ENCODE peak calls at places on chromosomes 5 and 9, in six cellular contexts. W, Y, F, S, C and Q are unnamed samples.

GRCh38 chr9:116501871-116502270 is 185.2 kb upstream of the TRIM32 start:
- DNase-seq in S (no peak), F (no peak), C (no peak), Y (no peak), W (no peak), Q (no peak)

GRCh38 chr9:97840521-97840920 is 12.5 kb upstream of the FOXE1 start:
- DNase-seq in F (no peak), S (no peak), W (no peak), C (no peak), Y (no peak), Q (no peak)

GRCh38 chr5:9168791-9169611 is 376.9 kb downstream of the SEMA5A start:
- DNase-seq in S (no peak), W (no peak), C (no peak), Y (no peak), F (no peak), Q (no peak)

GRCh38 chr9:1005043-1005667 is 28.7 kb downstream of the DMRT3 start:
- DNase-seq in F (peak), S (peak), C (peak), Y (peak), W (no peak), Q (peak)

GRCh38 chr5:23001120-23001519 is 148.0 kb upstream of the CDH12 start:
- DNase-seq in S (no peak), W (no peak), Y (no peak), C (no peak), F (no peak), Q (no peak)

GRCh38 chr5:126600631-126601511 is at the start of gene PHAX:
- DNase-seq in C (peak), S (peak), F (peak), W (peak), Y (peak), Q (peak)

GRCh38 chr5:8807636-8808035 is 738.2 kb downstream of the SEMA5A start:
- DNase-seq in C (no peak), F (no peak), S (no peak), Y (no peak), W (no peak), Q (no peak)

GRCh38 chr9:36903541-36904435 is 130.3 kb downstream of the PAX5 start:
- DNase-seq in Y (peak), C (no peak), S (peak), W (no peak), F (peak), Q (no peak)

GRCh38 chr9:37952731-37953130 is 48.8 kb upstream of the SLC25A51 start:
- DNase-seq in S (no peak), Y (no peak), W (no peak), F (no peak), C (no peak), Q (no peak)

GRCh38 chr5:74632947-74633356 is 7.6 kb downstream of the ENC1 start:
- DNase-seq in W (no peak), C (no peak), S (no peak), F (no peak), Y (peak), Q (no peak)

GRCh38 chr5:83955916-83956315 is 235.3 kb upstream of the HAPLN1 start:
- DNase-seq in W (no peak), C (no peak), S (no peak), F (no peak), Y (no peak), Q (no peak)

GRCh38 chr9:71162136-71162535 is 40.7 kb upstream of the TRPM3 start:
- DNase-seq in F (no peak), S (no peak), W (no peak), C (no peak), Y (no peak), Q (no peak)

GRCh38 chr9:19641046-19641445 is 147.8 kb downstream of the SLC24A2 start:
- DNase-seq in W (no peak), C (no peak), F (peak), S (no peak), Y (no peak), Q (peak)

GRCh38 chr9:136026266-136026942 is 65.2 kb upstream of the UBAC1 start:
- DNase-seq in W (no peak), Y (no peak), S (no peak), C (no peak), F (no peak), Q (no peak)

GRCh38 chr9:124716795-124717194 is 54.3 kb downstream of the NR6A1 start:
- DNase-seq in W (no peak), C (no peak), S (no peak), F (no peak), Y (no peak), Q (no peak)

GRCh38 chr9:134836406-134836970 is 44.1 kb upstream of the FCN2 start:
- DNase-seq in Y (no peak), C (no peak), S (no peak), F (no peak), W (no peak), Q (no peak)

GRCh38 chr9:134834957-134835419 is 45.6 kb upstream of the FCN2 start:
- DNase-seq in Y (no peak), C (no peak), F (no peak), W (no peak), S (no peak), Q (no peak)

GRCh38 chr9:134834217-134834956 is 46.2 kb upstream of the FCN2 start:
- DNase-seq in W (no peak), Y (no peak), F (no peak), S (no peak), C (no peak), Q (no peak)

GRCh38 chr9:134835987-134836386 is 44.6 kb upstream of the FCN2 start:
- DNase-seq in S (no peak), C (no peak), F (no peak), W (no peak), Y (no peak), Q (no peak)

DNA sequence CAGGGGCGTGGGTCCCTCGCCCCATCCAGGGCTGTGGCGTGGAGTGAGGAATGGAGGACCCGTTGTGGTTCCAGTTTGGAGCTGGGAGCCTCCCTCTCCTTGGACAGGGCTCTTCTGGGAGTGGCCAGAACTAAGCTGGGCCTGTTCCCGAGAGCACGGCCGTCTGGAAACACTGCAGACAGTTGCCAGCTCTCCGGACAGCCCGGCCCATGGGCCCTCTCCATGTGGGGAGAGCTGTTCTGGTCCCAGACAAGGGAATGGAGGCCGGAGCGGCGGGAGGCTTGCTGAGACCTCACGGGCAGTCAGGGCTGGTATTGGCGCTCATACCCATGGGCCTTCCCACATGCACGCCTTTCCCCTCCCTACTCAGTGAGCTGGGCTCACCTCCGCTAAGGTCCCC is 45.2 kb upstream of the FCN2 start:
- DNase-seq in Y (no peak), S (no peak), W (no peak), C (no peak), F (no peak), Q (no peak)
- TF ChIP-seq CREB1 in Y (no peak), S (no peak), W (no peak), C (no peak), F (no peak), Q (no peak)

GRCh38 chr5:123176938-123177275 is 87.9 kb downstream of the PRDM6 start:
- DNase-seq in Y (no peak), S (no peak), C (no peak), W (no peak), F (no peak), Q (no peak)

GRCh38 chr5:123178693-123179092 is 89.7 kb downstream of the PRDM6 start:
- DNase-seq in S (no peak), C (no peak), W (no peak), Y (no peak), F (no peak), Q (no peak)

GRCh38 chr5:123180178-123180577 is 91.1 kb downstream of the PRDM6 start:
- DNase-seq in S (no peak), F (no peak), C (no peak), W (no peak), Y (no peak), Q (no peak)

GRCh38 chr5:123174916-123175481 is 86.0 kb downstream of the PRDM6 start:
- DNase-seq in C (peak), Y (no peak), F (no peak), W (no peak), S (no peak), Q (peak)

GRCh38 chr5:123176224-123176937 is 87.3 kb downstream of the PRDM6 start:
- DNase-seq in Y (no peak), W (no peak), F (no peak), C (no peak), S (no peak), Q (no peak)
- TF ChIP-seq CREB1 in Y (no peak), W (no peak), F (no peak), C (no peak), S (no peak), Q (no peak)

GRCh38 chr5:139088024-139088423 is 110.1 kb downstream of the SIL1 start:
- DNase-seq in F (no peak), C (no peak), S (no peak), W (no peak), Y (no peak), Q (no peak)
- TF ChIP-seq CREB1 in F (no peak), C (no peak), S (no peak), W (no peak), Y (no peak), Q (no peak)

GRCh38 chr5:159005062-159005461 is 94.7 kb downstream of the EBF1 start:
- DNase-seq in C (no peak), S (no peak), W (no peak), F (no peak), Y (no peak), Q (no peak)

DNA sequence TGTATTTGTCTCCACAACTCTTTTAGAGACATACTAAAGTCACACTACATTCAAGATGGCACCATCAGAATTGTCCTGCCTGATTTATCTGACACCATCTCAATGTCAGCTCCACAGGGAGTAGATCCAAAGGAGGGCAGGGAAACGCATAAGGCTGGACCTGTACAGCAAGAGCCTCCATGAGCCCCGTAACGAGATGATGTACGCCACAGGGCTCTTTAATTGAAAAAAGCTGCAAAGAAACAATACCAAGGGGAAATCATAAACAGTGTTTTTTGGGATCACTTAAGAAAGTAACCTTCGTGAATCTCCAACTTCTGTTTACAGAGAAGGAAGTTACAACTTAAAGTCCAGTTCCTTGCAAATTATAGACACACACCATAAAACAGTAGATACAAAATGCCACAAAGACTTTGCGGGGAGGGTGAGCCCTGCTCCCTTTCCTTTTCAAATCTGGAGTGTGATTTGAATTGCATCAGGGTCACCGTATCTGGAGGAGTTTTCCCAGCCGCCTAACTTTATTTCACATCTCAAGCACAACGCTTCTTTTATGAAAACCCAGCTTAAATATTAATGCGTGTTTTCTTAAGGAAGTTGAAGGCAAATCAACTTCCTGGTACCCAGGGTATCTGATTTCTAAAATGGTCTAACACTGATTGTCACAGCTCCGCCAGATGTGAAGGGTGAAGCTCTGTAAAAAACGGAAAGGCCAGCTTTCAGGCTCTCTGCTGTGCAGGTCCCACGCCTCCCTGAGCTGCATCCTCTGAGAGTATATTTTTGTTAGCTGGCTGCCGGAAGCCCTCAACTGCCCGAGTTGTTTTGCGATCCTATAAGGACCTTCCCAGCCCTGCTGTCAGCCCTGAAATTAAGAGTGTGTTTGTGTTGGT is 88.9 kb downstream of the EBF1 start:
- DNase-seq in W (no peak), Y (no peak), S (peak), C (no peak), F (no peak), Q (peak)
- TF ChIP-seq CREB1 in W (no peak), Y (no peak), S (no peak), C (no peak), F (no peak), Q (no peak)

GRCh38 chr9:114449236-114449635 is 56.0 kb downstream of the WHRN start:
- DNase-seq in S (no peak), C (no peak), Y (no peak), W (no peak), F (no peak), Q (no peak)
- TF ChIP-seq CREB1 in S (no peak), C (no peak), Y (no peak), W (no peak), F (no peak), Q (no peak)

DNA sequence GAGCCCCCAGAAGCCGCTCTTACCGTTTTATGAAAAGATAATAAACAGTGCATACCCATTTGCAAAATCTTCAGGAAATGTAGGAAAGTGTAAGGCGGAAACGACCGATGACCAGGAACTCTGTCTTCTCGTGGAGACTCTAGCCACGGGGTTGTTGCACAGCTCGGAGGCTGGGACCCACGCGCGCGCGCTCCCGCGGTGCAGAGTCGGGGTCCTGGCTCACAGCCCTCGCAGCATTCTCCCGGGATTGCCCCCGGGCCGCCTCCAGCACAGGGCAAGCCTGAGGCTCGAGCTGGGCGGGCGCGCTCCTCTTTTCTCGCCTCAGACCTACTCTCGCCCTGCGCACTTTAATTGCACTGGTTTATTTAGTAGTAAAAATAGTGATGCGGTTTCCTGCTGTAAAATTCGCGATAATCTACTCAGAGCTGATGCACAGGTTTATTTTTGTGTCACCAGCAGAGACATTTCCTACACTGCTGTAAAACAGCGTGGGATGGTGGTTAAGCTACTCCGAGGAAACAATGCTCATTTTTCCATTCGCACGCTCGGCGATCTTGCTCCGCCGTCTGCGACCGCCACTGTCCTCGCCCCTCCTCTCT is 15.5 kb downstream of the TRIM7 start:
- DNase-seq in S (no peak), W (no peak), C (no peak), F (peak), Y (no peak), Q (peak)
- TF ChIP-seq CREB1 in S (no peak), W (no peak), C (no peak), F (no peak), Y (no peak), Q (no peak)

GRCh38 chr5:17061973-17062470 is 125.9 kb upstream of the MYO10 start:
- DNase-seq in C (no peak), W (no peak), S (no peak), F (no peak), Y (no peak), Q (no peak)

GRCh38 chr5:17069995-17070405 is 133.9 kb upstream of the MYO10 start:
- DNase-seq in Y (no peak), F (peak), S (no peak), C (no peak), W (no peak), Q (no peak)

GRCh38 chr5:17065468-17065867 is 129.4 kb upstream of the MYO10 start:
- DNase-seq in F (no peak), W (no peak), C (no peak), S (no peak), Y (no peak), Q (no peak)

GRCh38 chr5:17070646-17071045 is 134.6 kb upstream of the MYO10 start:
- DNase-seq in S (no peak), F (no peak), Y (no peak), C (no peak), W (no peak), Q (no peak)

DNA sequence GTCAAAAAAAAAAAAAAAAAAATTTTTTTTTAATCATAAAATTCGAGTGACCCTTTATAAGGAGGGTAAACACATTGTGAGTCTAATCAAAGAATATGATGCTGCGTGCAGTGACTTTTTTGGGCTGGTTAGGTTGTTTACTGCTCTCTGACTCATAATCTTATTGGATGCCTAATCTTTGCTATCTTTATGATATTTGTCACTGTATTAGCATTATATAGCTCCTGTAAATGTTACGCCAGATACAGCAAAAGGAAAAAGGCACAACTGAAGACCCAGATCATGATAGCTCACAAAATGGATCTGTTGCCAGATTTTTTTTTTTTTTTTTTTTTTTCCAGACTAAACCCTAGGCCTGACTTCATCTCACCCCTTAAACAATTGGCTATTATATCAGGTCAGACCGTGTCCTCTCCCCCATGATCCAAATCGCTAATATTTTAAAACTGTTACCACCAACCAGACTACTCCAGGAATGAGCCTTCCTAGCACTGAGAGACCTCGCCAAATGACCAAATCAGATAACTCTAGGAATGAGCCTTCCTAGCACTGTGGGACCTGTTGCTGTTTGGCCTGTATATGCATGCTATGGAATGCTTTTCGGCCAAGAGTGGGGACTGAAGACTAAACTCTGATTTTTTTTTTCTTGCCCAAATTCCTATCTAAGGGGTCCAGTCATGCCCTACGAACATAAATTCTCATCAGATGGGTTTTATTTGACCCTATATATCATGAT is 131.7 kb upstream of the MYO10 start:
- DNase-seq in Y (no peak), S (no peak), F (no peak), W (no peak), C (no peak), Q (no peak)
- TF ChIP-seq CREB1 in Y (no peak), S (no peak), F (no peak), W (no peak), C (no peak), Q (no peak)

DNA sequence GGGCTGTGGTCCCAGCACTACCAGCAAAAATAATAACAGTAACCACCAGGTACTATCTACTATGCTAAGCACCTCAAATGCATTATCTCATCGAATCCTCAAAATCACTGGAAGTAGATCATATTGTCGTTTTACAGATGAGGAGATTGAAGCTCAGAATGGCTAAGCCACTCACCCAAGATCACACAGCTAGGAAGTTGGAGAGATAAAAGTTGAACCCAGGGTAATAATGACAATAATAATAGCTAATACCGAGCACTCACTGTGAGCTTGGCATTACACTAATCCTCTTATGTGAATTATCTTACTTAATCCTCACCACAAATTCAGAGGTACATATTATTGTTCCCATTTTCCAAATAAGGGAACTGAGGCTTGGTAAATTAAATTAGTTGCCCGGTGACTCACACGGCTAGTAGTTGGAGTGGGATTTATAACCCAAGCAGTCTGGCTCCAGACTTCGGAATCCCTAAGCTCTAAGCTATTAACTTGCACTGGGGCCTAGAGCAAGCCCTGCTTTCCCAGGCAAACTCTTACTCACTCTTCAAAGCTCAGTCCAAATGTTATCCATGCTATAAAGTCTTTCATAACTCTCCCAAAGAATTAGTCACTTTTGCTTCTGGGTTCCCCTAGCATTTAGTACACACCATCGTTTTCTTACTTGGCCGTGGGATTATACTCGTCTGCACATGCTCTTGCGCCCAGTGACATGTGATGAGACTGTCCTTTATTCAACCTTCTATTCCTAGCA is 3.8 kb downstream of the ARSI start:
- DNase-seq in F (no peak), Y (no peak), C (no peak), S (no peak), W (no peak), Q (no peak)
- TF ChIP-seq CREB1 in F (no peak), Y (no peak), C (no peak), S (no peak), W (no peak), Q (no peak)

DNA sequence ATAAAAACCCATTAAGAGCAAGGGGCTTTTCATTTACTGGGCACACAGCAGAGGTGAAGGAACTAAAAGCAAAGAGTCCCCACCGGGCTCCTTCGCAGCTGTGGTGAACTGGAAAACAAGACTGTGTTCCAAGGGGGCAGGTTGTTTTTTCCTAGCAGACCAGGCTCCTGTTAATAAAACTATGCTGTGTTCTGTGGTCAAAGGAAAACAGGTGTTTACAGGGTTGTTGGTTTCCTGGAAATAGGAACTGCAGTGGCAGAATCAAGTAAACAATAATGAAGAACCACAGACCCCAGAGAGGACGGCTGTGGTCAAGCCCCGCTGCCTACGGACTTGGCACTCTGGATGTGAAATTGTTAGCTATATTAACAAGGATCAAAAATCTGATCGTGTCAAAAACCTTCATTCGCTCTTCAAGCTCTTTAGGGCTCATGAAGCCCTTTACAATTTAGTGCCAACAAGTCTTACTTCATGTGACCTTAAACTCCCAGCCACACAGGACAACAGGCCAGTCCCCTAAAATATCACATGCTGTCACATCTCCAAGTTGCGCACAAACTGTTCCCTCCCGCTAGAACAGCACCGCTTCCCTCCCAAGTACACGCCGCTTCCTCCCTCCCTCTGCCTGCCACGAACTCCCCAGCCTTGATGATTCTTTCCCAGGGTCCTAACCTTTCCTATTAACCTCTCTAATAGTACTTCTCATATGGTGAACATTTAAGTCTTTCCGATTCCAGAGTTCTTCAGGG is 91.4 kb downstream of the TLE1 start:
- DNase-seq in C (no peak), W (no peak), S (no peak), F (no peak), Y (no peak), Q (no peak)
- TF ChIP-seq CREB1 in C (no peak), W (no peak), S (no peak), F (no peak), Y (no peak), Q (no peak)